ENCODE peak calls at places on chromosomes 5 and 9, in five cellular contexts. One of them, this sample, is unnamed.

GRCh38 chr5:133327946-133328401 is 276.2 kb downstream of the HSPA4 start:
- DNase-seq in Calu3: no peak
- DNase-seq in hepatocyte: no peak
- DNase-seq in posterior cingulate gyrus: peak
- DNase-seq in AG09309: no peak
- DNase-seq in this sample: no peak

GRCh38 chr9:121765021-121765950 is 113.9 kb downstream of the DAB2IP start:
- DNase-seq in Calu3: peak
- DNase-seq in hepatocyte: peak
- DNase-seq in posterior cingulate gyrus: peak
- DNase-seq in AG09309: no peak
- DNase-seq in this sample: no peak

GRCh38 chr5:1429066-1429465 is 16.2 kb downstream of the SLC6A3 start:
- DNase-seq in Calu3: no peak
- DNase-seq in hepatocyte: no peak
- DNase-seq in posterior cingulate gyrus: peak
- DNase-seq in AG09309: no peak
- DNase-seq in this sample: peak

GRCh38 chr5:134533115-134533815 is 7.8 kb downstream of the JADE2 start:
- DNase-seq in Calu3: no peak
- DNase-seq in hepatocyte: no peak
- DNase-seq in posterior cingulate gyrus: peak
- DNase-seq in AG09309: no peak
- DNase-seq in this sample: no peak

GRCh38 chr5:148884339-148885020 is 58.1 kb downstream of the ADRB2 start:
- DNase-seq in Calu3: no peak
- DNase-seq in hepatocyte: no peak
- DNase-seq in posterior cingulate gyrus: no peak
- DNase-seq in AG09309: no peak
- DNase-seq in this sample: no peak

GRCh38 chr5:105392122-105392709 is 1829.6 kb upstream of the NUDT12 start:
- DNase-seq in Calu3: no peak
- DNase-seq in hepatocyte: no peak
- DNase-seq in posterior cingulate gyrus: peak
- DNase-seq in AG09309: no peak
- DNase-seq in this sample: no peak

GRCh38 chr5:44644628-44645027 is 164.1 kb upstream of the MRPS30 start:
- DNase-seq in Calu3: no peak
- DNase-seq in hepatocyte: no peak
- DNase-seq in posterior cingulate gyrus: no peak
- DNase-seq in AG09309: no peak
- DNase-seq in this sample: no peak

GRCh38 chr9:87029904-87030303 is 82.6 kb upstream of the GAS1 start:
- DNase-seq in Calu3: no peak
- DNase-seq in hepatocyte: no peak
- DNase-seq in posterior cingulate gyrus: no peak
- DNase-seq in AG09309: no peak
- DNase-seq in this sample: no peak

GRCh38 chr9:70049236-70049635 is 5.6 kb downstream of the MAMDC2 start:
- DNase-seq in Calu3: peak
- DNase-seq in hepatocyte: peak
- DNase-seq in posterior cingulate gyrus: no peak
- DNase-seq in AG09309: peak
- DNase-seq in this sample: no peak

GRCh38 chr9:70478963-70479641 is 64.6 kb upstream of the KLF9 start:
- DNase-seq in Calu3: no peak
- DNase-seq in hepatocyte: peak
- DNase-seq in posterior cingulate gyrus: no peak
- DNase-seq in AG09309: no peak
- DNase-seq in this sample: no peak

GRCh38 chr9:97312101-97312500 is 4.6 kb downstream of the CCDC180 start:
- DNase-seq in Calu3: no peak
- DNase-seq in hepatocyte: no peak
- DNase-seq in posterior cingulate gyrus: no peak
- DNase-seq in AG09309: no peak
- DNase-seq in this sample: no peak

GRCh38 chr5:95068952-95069351 is 215.9 kb downstream of the MCTP1 start:
- DNase-seq in Calu3: no peak
- DNase-seq in hepatocyte: no peak
- DNase-seq in posterior cingulate gyrus: no peak
- DNase-seq in AG09309: no peak
- DNase-seq in this sample: no peak

GRCh38 chr5:28523887-28524637 is 1485.7 kb upstream of the CDH9 start:
- DNase-seq in Calu3: no peak
- DNase-seq in hepatocyte: no peak
- DNase-seq in posterior cingulate gyrus: no peak
- DNase-seq in AG09309: no peak
- DNase-seq in this sample: no peak

GRCh38 chr5:65981548-65981947 is 55.2 kb downstream of the ERBIN start:
- DNase-seq in Calu3: no peak
- DNase-seq in hepatocyte: no peak
- DNase-seq in posterior cingulate gyrus: no peak
- DNase-seq in AG09309: no peak
- DNase-seq in this sample: no peak

GRCh38 chr9:97557606-97558095 is 56.2 kb downstream of the TMOD1 start:
- DNase-seq in Calu3: no peak
- DNase-seq in hepatocyte: peak
- DNase-seq in posterior cingulate gyrus: peak
- DNase-seq in AG09309: no peak
- DNase-seq in this sample: no peak

GRCh38 chr5:139140631-139141071 is 57.5 kb downstream of the SIL1 start:
- DNase-seq in Calu3: no peak
- DNase-seq in hepatocyte: no peak
- DNase-seq in posterior cingulate gyrus: peak
- DNase-seq in AG09309: no peak
- DNase-seq in this sample: no peak

GRCh38 chr5:98742395-98743073 is 30.9 kb upstream of the RGMB start:
- DNase-seq in Calu3: no peak
- DNase-seq in hepatocyte: no peak
- DNase-seq in posterior cingulate gyrus: no peak
- DNase-seq in AG09309: no peak
- DNase-seq in this sample: peak

GRCh38 chr9:27368317-27368985 is 71.5 kb upstream of the EQTN start:
- DNase-seq in Calu3: no peak
- DNase-seq in hepatocyte: peak
- DNase-seq in posterior cingulate gyrus: peak
- DNase-seq in AG09309: no peak
- DNase-seq in this sample: no peak

GRCh38 chr5:40353442-40353841 is 326.3 kb upstream of the PTGER4 start:
- DNase-seq in Calu3: no peak
- DNase-seq in hepatocyte: no peak
- DNase-seq in posterior cingulate gyrus: no peak
- DNase-seq in AG09309: no peak
- DNase-seq in this sample: no peak

GRCh38 chr9:95644377-95644776 is 127.6 kb upstream of the PTCH1 start:
- DNase-seq in Calu3: no peak
- DNase-seq in hepatocyte: no peak
- DNase-seq in posterior cingulate gyrus: no peak
- DNase-seq in AG09309: no peak
- DNase-seq in this sample: no peak

GRCh38 chr9:126989847-126990821 is 75.6 kb downstream of the RALGPS1 start:
- DNase-seq in Calu3: no peak
- DNase-seq in hepatocyte: no peak
- DNase-seq in posterior cingulate gyrus: peak
- DNase-seq in AG09309: no peak
- DNase-seq in this sample: no peak

GRCh38 chr9:137975936-137976565 is 98.5 kb downstream of the CACNA1B start:
- DNase-seq in Calu3: no peak
- DNase-seq in hepatocyte: peak
- DNase-seq in posterior cingulate gyrus: peak
- DNase-seq in AG09309: no peak
- DNase-seq in this sample: no peak

GRCh38 chr9:114296338-114296737 is 26.6 kb upstream of the ORM1 start:
- DNase-seq in Calu3: no peak
- DNase-seq in hepatocyte: no peak
- DNase-seq in posterior cingulate gyrus: no peak
- DNase-seq in AG09309: no peak
- DNase-seq in this sample: no peak

GRCh38 chr9:112831969-112832368 is 58.7 kb downstream of the SLC46A2 start:
- DNase-seq in Calu3: no peak
- DNase-seq in hepatocyte: no peak
- DNase-seq in posterior cingulate gyrus: no peak
- DNase-seq in AG09309: no peak
- DNase-seq in this sample: no peak

GRCh38 chr5:136025900-136026299 is 2.9 kb upstream of the TGFBI start:
- DNase-seq in Calu3: no peak
- DNase-seq in hepatocyte: no peak
- DNase-seq in posterior cingulate gyrus: no peak
- DNase-seq in AG09309: no peak
- DNase-seq in this sample: no peak

GRCh38 chr5:138054863-138055558 is 22.1 kb upstream of the FAM13B start:
- DNase-seq in Calu3: no peak
- DNase-seq in hepatocyte: no peak
- DNase-seq in posterior cingulate gyrus: peak
- DNase-seq in AG09309: no peak
- DNase-seq in this sample: peak

GRCh38 chr9:111094433-111095421 is 56.5 kb upstream of the LPAR1 start:
- DNase-seq in Calu3: no peak
- DNase-seq in hepatocyte: peak
- DNase-seq in posterior cingulate gyrus: no peak
- DNase-seq in AG09309: peak
- DNase-seq in this sample: peak

GRCh38 chr9:113999256-114000062 is 78.6 kb downstream of the AMBP start:
- DNase-seq in Calu3: no peak
- DNase-seq in hepatocyte: no peak
- DNase-seq in posterior cingulate gyrus: no peak
- DNase-seq in AG09309: no peak
- DNase-seq in this sample: peak

GRCh38 chr5:179803651-179804598 is 2.7 kb downstream of the MGAT4B start:
- DNase-seq in Calu3: no peak
- DNase-seq in hepatocyte: peak
- DNase-seq in posterior cingulate gyrus: no peak
- DNase-seq in AG09309: no peak
- DNase-seq in this sample: no peak

GRCh38 chr5:124689653-124690052 is 56.8 kb downstream of the ZNF608 start:
- DNase-seq in Calu3: no peak
- DNase-seq in hepatocyte: no peak
- DNase-seq in posterior cingulate gyrus: no peak
- DNase-seq in AG09309: no peak
- DNase-seq in this sample: no peak

GRCh38 chr5:94017579-94017978 is 276.2 kb upstream of the POU5F2 start:
- DNase-seq in Calu3: no peak
- DNase-seq in hepatocyte: no peak
- DNase-seq in posterior cingulate gyrus: no peak
- DNase-seq in AG09309: no peak
- DNase-seq in this sample: no peak

GRCh38 chr9:18422296-18423036 is 51.5 kb upstream of the ADAMTSL1 start:
- DNase-seq in Calu3: no peak
- DNase-seq in hepatocyte: no peak
- DNase-seq in posterior cingulate gyrus: no peak
- DNase-seq in AG09309: no peak
- DNase-seq in this sample: no peak

GRCh38 chr9:111728617-111729366 is 65.9 kb downstream of the SHOC1 start:
- DNase-seq in Calu3: no peak
- DNase-seq in hepatocyte: no peak
- DNase-seq in posterior cingulate gyrus: no peak
- DNase-seq in AG09309: peak
- DNase-seq in this sample: no peak

GRCh38 chr5:78972654-78973428 is 12.3 kb downstream of the ARSB start:
- DNase-seq in Calu3: no peak
- DNase-seq in hepatocyte: peak
- DNase-seq in posterior cingulate gyrus: peak
- DNase-seq in AG09309: no peak
- DNase-seq in this sample: no peak

GRCh38 chr5:170287532-170287931 is 10.0 kb downstream of the LCP2 start:
- DNase-seq in Calu3: no peak
- DNase-seq in hepatocyte: no peak
- DNase-seq in posterior cingulate gyrus: no peak
- DNase-seq in AG09309: no peak
- DNase-seq in this sample: no peak

GRCh38 chr5:55923177-55923872 is 71.4 kb downstream of the IL6ST start:
- DNase-seq in Calu3: no peak
- DNase-seq in hepatocyte: no peak
- DNase-seq in posterior cingulate gyrus: no peak
- DNase-seq in AG09309: no peak
- DNase-seq in this sample: peak

GRCh38 chr9:97934321-97935115 is 3.5 kb downstream of the HEMGN start:
- DNase-seq in Calu3: no peak
- DNase-seq in hepatocyte: no peak
- DNase-seq in posterior cingulate gyrus: peak
- DNase-seq in AG09309: no peak
- DNase-seq in this sample: peak

GRCh38 chr5:39526914-39527477 is 102.2 kb upstream of the DAB2 start:
- DNase-seq in Calu3: no peak
- DNase-seq in hepatocyte: peak
- DNase-seq in posterior cingulate gyrus: no peak
- DNase-seq in AG09309: no peak
- DNase-seq in this sample: no peak

This sample was measured in islet precursor cell.